ENCODE peak calls at places on chromosomes 12 and 14, in four cellular contexts. P is prostate gland, E is thoracic aorta, X is lung. O is an unnamed sample.

GRCh38 chr14:97874394-97874793 is 1077.2 kb downstream of the VRK1 start:
- DNase-seq in P (no peak), E (no peak), X (no peak), O (no peak)

GRCh38 chr14:42163136-42163535 is 556.5 kb downstream of the LRFN5 start:
- DNase-seq in P (no peak), E (no peak), X (no peak), O (no peak)

GRCh38 chr14:69924181-69924580 is 45.0 kb downstream of the SMOC1 start:
- DNase-seq in P (no peak), E (no peak), X (no peak), O (no peak)

GRCh38 chr12:52032431-52032796 is 18.8 kb upstream of the NR4A1 start:
- DNase-seq in P (peak), E (peak), X (peak), O (no peak)

GRCh38 chr12:12612403-12612802 is 727 bp downstream of the CREBL2 start:
- DNase-seq in P (no peak), E (no peak), X (no peak), O (no peak)

GRCh38 chr12:13606290-13606689 is 375.1 kb downstream of the GRIN2B start:
- DNase-seq in P (no peak), E (no peak), X (no peak), O (no peak)

GRCh38 chr14:33254876-33255275 is 316.2 kb downstream of the NPAS3 start:
- DNase-seq in P (no peak), E (no peak), X (no peak), O (no peak)

GRCh38 chr12:96323906-96324305 is 76.3 kb downstream of the CDK17 start:
- DNase-seq in P (no peak), E (no peak), X (no peak), O (no peak)

GRCh38 chr14:90547250-90547649 is 150.4 kb downstream of the CALM1 start:
- DNase-seq in P (no peak), E (no peak), X (no peak), O (no peak)

GRCh38 chr14:32938719-32939253 is at the start of gene NPAS3:
- DNase-seq in P (no peak), E (no peak), X (no peak), O (no peak)

GRCh38 chr12:75943730-75944096 is 87.9 kb downstream of the PHLDA1 start:
- DNase-seq in P (no peak), E (no peak), X (no peak), O (no peak)

GRCh38 chr14:60317609-60318008 is 68.6 kb downstream of the PPM1A start:
- DNase-seq in P (no peak), E (no peak), X (no peak), O (no peak)

GRCh38 chr12:13534645-13535398 is 338.3 kb downstream of the EMP1 start:
- DNase-seq in P (peak), E (no peak), X (peak), O (no peak)

GRCh38 chr12:28604240-28604639 is 414.0 kb downstream of the CCDC91 start:
- DNase-seq in P (no peak), E (no peak), X (no peak), O (no peak)

GRCh38 chr12:28610401-28611114 is 420.3 kb downstream of the CCDC91 start:
- DNase-seq in P (no peak), E (no peak), X (no peak), O (no peak)

GRCh38 chr12:28603801-28604200 is 413.5 kb downstream of the CCDC91 start:
- DNase-seq in P (no peak), E (no peak), X (no peak), O (no peak)

GRCh38 chr12:28611115-28611435 is 420.8 kb downstream of the CCDC91 start:
- DNase-seq in P (no peak), E (no peak), X (no peak), O (no peak)

DNA sequence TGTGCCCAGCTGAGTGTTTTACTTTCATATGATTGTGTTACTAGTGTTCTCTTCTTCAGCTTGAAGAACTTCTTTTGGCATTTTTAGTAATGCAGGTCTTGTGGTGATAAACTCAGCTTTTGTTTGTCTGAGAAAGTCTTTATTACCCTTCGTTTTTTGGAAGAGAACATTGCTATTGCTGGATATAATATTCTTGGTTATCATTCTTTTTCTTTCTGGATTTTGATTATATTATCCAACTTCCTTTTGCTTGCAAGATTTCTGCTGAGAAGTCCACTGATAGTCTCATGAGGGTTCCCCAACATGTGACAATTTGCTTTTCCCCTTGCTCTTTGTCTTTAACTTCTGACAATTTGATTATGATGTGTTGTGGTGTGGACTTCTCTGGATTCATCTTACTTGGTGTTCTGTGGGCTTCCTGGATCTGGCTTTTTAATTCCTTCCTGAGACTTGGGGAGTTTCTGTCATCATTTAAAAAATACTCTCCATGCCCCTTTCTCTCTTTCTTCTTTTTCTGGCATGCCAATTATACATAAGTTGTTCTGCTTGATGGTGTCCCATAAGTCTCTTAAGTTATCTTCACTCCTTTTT is 416.8 kb downstream of the CCDC91 start:
- DNase-seq in P (no peak), E (no peak), X (no peak), O (no peak)
- H3K4me3 ChIP-seq in P (no peak), E (no peak), X (no peak), O (no peak)

DNA sequence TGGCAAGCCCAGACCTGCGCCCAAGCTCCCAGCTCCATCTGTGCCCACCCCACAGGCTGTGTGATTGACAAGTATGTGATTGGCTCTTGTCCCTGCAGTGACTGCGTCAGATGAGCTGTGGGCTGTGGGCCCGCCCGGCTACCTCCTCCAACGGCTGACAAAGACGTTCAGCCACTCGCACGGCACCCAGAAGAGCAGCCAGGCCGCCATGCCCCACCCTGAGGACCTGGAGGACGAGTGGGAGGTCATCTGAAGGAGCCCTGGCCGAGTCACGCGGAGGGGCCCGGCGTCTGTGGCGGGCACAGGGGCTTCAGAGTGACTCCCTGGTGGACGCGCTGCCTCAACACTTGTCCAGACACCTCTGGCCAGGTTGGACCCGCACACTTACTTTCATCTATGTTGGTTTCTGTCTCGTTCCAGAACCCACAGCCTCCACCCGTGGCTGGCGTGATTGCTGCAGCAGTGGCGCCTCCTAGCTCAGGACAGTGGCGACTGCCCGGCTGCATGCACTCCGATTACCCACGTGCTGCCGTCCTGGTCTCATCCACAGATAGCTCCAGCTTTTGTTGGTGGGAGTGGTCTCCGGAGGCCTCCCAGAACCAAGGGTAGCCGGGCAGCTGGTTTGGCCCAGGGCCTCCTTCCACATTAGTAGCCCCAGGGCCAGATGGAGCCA is 11.4 kb downstream of the ANKRD9 start:
- DNase-seq in P (no peak), E (no peak), X (no peak), O (no peak)
- TF ChIP-seq CTCF in P (peak), E (no peak), X (no peak), O (no peak)

DNA sequence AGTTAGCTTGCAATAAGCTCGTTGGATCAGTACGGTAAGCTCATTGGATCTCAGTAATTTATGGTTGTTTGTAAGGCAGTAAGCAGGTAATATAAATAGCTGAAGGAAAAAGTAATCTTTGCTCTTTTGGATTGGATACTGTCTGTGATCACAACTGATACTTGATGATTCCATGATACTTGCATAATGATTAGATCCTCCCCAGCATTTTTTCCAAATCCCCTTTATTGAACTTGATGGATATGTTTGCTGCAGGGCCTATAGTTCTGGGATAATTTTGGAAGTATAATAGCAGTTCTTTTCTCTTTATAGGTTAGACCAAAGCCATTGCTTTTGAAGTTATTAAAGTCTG is 5.2 kb downstream of the MDM2 start:
- DNase-seq in P (no peak), E (no peak), X (no peak), O (no peak)
- H3K4me3 ChIP-seq in P (no peak), E (no peak), X (no peak), O (no peak)

GRCh38 chr14:31788340-31788739 is 227.1 kb downstream of the NUBPL start:
- DNase-seq in P (no peak), E (no peak), X (no peak), O (no peak)

GRCh38 chr14:31781578-31781977 is 220.4 kb downstream of the NUBPL start:
- DNase-seq in P (no peak), E (no peak), X (no peak), O (no peak)

GRCh38 chr14:31792726-31793125 is 231.5 kb downstream of the NUBPL start:
- DNase-seq in P (no peak), E (no peak), X (no peak), O (no peak)

GRCh38 chr14:31785574-31785973 is 224.4 kb downstream of the NUBPL start:
- DNase-seq in P (no peak), E (no peak), X (no peak), O (no peak)

GRCh38 chr14:31787377-31787776 is 226.2 kb downstream of the NUBPL start:
- DNase-seq in P (no peak), E (no peak), X (no peak), O (no peak)
- TF ChIP-seq CTCF in P (no peak), E (no peak), X (no peak), O (peak)

DNA sequence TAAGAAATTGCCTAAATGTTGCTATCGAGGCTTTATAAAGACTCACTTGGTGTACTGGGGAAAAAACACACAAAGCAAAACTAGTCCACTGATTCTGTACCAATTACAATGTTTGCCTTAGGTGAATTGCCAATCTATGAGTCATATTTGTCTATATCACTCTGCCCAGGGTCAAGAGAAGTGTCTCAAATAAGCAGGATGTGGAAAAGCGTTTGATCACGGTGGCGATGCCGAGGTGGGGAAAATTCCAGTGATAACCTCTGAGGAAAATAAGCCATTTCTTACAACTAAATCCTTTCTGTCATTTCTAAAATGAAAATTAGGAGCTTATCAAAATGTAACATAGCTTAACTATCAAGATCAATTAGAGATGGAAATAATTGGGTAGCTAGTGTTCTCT is 148.6 kb upstream of the DIO3 start:
- DNase-seq in P (no peak), E (no peak), X (no peak), O (no peak)
- H3K4me3 ChIP-seq in P (no peak), E (no peak), X (no peak), O (no peak)

DNA sequence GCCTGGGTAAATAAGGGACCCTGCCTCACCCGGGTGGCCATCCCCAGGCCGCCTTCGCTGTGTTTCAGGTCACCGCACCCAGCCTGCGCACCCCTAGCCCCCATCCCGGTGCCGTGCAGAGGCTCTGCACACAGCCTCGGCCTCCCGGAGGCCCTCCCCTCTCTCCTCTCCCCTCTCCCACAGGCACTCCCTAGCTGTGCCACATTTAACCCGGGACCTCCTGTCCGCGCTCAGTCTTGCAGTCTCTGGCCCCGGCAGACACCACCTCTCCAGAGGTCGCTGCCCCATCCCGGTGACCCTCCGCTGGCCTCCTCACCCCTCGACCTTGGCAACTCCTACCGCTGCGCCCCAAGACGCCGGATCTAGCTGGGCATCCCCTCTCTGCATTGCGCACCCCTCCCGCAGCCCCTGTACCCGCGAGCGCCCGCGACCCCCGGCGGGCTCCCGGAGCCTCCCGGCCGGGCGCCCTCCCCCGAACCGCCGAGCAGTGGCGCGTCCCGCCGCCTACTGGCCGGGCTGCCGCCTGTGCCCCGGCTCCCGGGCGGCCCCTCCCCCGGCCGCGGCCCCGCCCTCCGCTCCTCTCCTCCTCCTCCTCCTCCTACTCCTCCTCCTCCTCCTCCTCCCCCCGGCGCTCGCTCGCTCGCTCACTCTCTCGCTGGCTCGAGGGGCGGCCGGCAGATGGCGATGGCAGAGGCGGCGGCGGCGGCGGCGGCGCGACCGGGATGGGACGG is 120.7 kb downstream of the AACS start:
- DNase-seq in P (peak), E (no peak), X (peak), O (peak)
- TF ChIP-seq CTCF in P (peak), E (no peak), X (no peak), O (peak)

GRCh38 chr12:57838594-57839302 is 7.8 kb downstream of the CTDSP2 start:
- DNase-seq in P (no peak), E (no peak), X (no peak), O (no peak)
- H3K4me3 ChIP-seq in P (no peak), E (peak), X (no peak), O (peak)

DNA sequence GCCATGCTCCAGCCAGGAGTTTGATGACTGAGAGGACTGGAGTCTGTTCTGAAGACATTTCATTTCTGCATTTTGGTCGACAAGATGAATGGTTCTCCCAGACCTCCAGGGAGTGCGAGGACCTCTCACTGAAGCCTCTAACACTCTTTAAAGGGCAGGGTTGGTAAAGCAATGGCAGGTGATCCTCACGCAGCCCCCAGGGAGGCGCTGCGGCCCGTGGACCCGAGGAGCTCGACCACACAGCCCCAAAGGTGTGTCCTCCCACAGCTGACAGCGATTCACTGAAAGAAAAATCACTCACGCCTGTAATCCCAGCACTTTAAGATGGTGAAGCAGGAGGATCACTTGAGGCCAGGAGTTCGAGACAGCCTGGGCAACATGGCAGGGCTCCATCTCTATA is 183.8 kb upstream of the SFSWAP start:
- DNase-seq in P (no peak), E (no peak), X (no peak), O (no peak)
- TF ChIP-seq CTCF in P (no peak), E (no peak), X (no peak), O (no peak)

DNA sequence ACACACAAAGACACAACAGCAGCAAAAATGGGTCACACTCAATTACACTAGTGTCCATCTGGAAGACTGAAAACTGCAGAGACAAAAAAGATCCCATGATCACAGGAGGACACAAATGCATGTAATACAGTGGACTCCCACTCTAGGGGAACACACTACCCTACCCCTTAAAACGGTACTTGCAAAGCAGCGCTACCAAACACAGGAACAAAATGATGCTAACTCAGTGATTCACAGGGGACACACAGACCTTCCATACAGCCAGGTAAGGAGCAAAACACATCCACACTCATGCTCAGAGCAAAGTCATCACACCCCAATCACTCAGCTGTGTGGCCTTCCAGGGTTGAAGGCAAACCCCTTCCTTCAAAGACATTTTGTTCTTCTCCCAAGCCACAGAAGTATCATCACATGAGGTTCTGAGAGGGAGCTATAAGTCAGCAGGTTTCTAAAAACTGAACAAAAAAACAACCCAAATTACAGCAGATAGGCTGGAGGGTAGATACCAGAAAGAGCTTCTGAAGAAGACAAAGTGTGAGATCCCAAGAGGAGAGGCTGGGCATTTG is 14.8 kb downstream of the SMUG1 start:
- DNase-seq in P (no peak), E (no peak), X (no peak), O (no peak)
- H3K4me3 ChIP-seq in P (no peak), E (peak), X (no peak), O (no peak)